ENCODE peak calls at places on chromosomes 3 and 15, in seven cellular contexts. G, W, C, V, U, J and Y are unnamed samples. For H3K4me1, the result is how much of the 10 kb centered on the place peaks cover.

GRCh38 chr15:29926083-29926388 is 103.8 kb upstream of the TJP1 start:
- DNase-seq in U (no peak), C (no peak), J (no peak), G (no peak), W (no peak), V (no peak), Y (no peak)

GRCh38 chr15:39792954-39793353 is 10.3 kb upstream of the FSIP1 start:
- DNase-seq in U (no peak), J (no peak), C (no peak), V (no peak), G (no peak), W (no peak), Y (no peak)

GRCh38 chr15:79872358-79873017 is 24.3 kb downstream of the MTHFS start:
- DNase-seq in C (no peak), G (no peak), U (no peak), W (no peak), V (peak), J (no peak), Y (no peak)

GRCh38 chr3:170522171-170522570 is 63.7 kb downstream of the SLC7A14 start:
- DNase-seq in C (no peak), J (no peak), W (no peak), V (no peak), G (no peak), U (no peak), Y (no peak)

GRCh38 chr3:9837701-9838582 is 5.9 kb downstream of the RPUSD3 start:
- DNase-seq in C (peak), G (no peak), W (no peak), U (no peak), J (no peak), V (no peak), Y (no peak)

GRCh38 chr15:80550910-80551265 is 144.2 kb upstream of the ABHD17C start:
- DNase-seq in J (no peak), W (no peak), G (no peak), V (no peak), C (no peak), U (no peak), Y (no peak)

GRCh38 chr3:78659386-78659987 is 1108.3 kb downstream of the ROBO1 start:
- DNase-seq in G (peak), C (no peak), U (no peak), V (peak), W (no peak), J (no peak), Y (peak)

GRCh38 chr3:5485427-5485826 is 297.9 kb downstream of the EDEM1 start:
- DNase-seq in U (no peak), C (no peak), J (no peak), V (no peak), W (no peak), G (no peak), Y (no peak)

GRCh38 chr3:182910939-182911781 is 69.2 kb downstream of the DCUN1D1 start:
- DNase-seq in G (no peak), J (no peak), W (no peak), V (no peak), U (no peak), C (no peak), Y (no peak)

GRCh38 chr15:46316024-46316423 is 681.2 kb downstream of the SQOR start:
- DNase-seq in J (no peak), C (no peak), V (no peak), W (no peak), U (no peak), G (no peak), Y (no peak)

GRCh38 chr15:74199293-74199645 is 3.3 kb downstream of the STRA6 start:
- DNase-seq in C (no peak), G (no peak), J (no peak), U (no peak), W (no peak), V (no peak), Y (no peak)
- H3K4me1 ChIP-seq in C (under half), G (under half), J (half or more), U (under half), W (under half), V (half or more), Y (under half)

GRCh38 chr3:64684715-64685261 is 3.0 kb downstream of the ADAMTS9 start:
- DNase-seq in J (no peak), C (peak), W (no peak), V (no peak), U (peak), G (peak), Y (peak)
- TF ChIP-seq POLR2A in J (peak), C (peak), W (no peak), V (no peak), U (peak), G (peak), Y (no peak)

GRCh38 chr15:68599560-68600071 is 20.8 kb downstream of the CORO2B start:
- DNase-seq in G (peak), J (no peak), V (no peak), C (no peak), U (no peak), W (peak), Y (peak)
- H3K27ac ChIP-seq in G (no peak), J (no peak), V (no peak), C (no peak), U (peak), W (peak), Y (no peak)

GRCh38 chr3:149471991-149472390 is 2.5 kb upstream of the TM4SF4 start:
- DNase-seq in J (no peak), W (no peak), V (peak), U (no peak), C (no peak), G (no peak), Y (no peak)
- H3K4me1 ChIP-seq in J (under half), W (under half), V (half or more), U (under half), C (half or more), G (under half), Y (under half)

DNA sequence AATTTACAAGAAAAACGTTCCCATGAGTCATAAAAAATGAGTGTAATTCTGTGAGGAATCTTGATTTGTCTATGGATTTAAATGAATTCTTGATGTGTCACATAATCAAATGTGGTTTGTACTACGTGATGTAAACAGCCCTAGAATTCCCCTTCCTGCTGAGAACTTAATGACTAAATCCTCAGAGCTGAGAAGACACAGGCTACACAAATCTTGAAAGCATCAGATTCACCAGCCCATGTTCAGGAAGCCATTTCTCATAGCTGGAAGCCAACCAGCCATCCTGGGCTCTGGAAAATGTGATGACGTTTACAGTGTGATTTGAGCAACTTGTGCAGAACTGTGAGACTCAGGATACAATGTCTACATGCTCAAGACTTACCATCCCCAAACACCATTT is 193.7 kb upstream of the MME start:
- DNase-seq in V (no peak), G (no peak), C (no peak), U (no peak), J (no peak), W (no peak), Y (no peak)
- TF ChIP-seq POLR2A in V (no peak), G (no peak), C (no peak), U (no peak), J (no peak), W (no peak), Y (no peak)

DNA sequence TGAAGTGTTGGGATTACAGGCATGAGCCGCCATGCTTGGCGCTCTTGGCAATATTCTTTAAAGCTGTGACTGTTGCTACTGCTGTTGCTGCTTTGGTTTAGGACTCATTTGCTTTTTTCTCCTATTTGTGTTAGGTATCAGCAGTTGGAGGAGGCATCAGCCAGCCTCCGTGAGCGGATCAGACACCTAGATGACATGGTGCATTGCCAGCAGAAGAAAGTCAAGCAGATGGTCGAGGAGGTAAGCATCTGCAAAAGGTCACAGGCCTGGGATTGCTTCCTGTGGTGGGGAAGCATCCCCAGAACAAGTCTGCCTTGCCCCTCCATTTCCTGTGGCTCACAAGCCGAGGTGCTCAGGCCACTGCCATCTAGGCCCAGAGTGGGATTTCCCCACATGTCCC is 47.6 kb downstream of the MYZAP start:
- DNase-seq in G (no peak), C (no peak), W (no peak), J (no peak), U (no peak), V (no peak), Y (no peak)
- H3K27ac ChIP-seq in G (no peak), C (no peak), W (no peak), J (no peak), U (no peak), V (no peak), Y (no peak)

GRCh38 chr15:72229947-72230196 is 1.1 kb downstream of the PKM start:
- DNase-seq in V (no peak), W (no peak), C (no peak), J (no peak), G (no peak), U (no peak), Y (no peak)

GRCh38 chr15:72230197-72231065 is 559 bp downstream of the PKM start:
- DNase-seq in U (peak), G (peak), W (peak), C (peak), J (peak), V (peak), Y (peak)

GRCh38 chr15:72227720-72228119 is 3.3 kb downstream of the PKM start:
- DNase-seq in C (no peak), W (no peak), V (no peak), J (no peak), G (no peak), U (no peak), Y (no peak)

GRCh38 chr15:72229076-72229946 is 1.7 kb downstream of the PKM start:
- DNase-seq in J (no peak), W (no peak), U (no peak), G (no peak), V (no peak), C (no peak), Y (no peak)

GRCh38 chr15:72227192-72227586 is 3.8 kb downstream of the PKM start:
- DNase-seq in U (no peak), W (no peak), G (peak), C (no peak), J (no peak), V (peak), Y (no peak)
- H3K4me1 ChIP-seq in U (half or more), W (half or more), G (half or more), C (under half), J (half or more), V (half or more), Y (under half)

GRCh38 chr3:50326182-50326541 is 1.9 kb downstream of the TUSC2 start:
- DNase-seq in U (no peak), W (peak), C (no peak), G (no peak), V (no peak), J (no peak), Y (no peak)

GRCh38 chr3:50330330-50330729 is 2.3 kb upstream of the TUSC2 start:
- DNase-seq in V (no peak), C (no peak), G (no peak), U (no peak), W (peak), J (no peak), Y (no peak)

GRCh38 chr3:50327129-50327528 is 894 bp downstream of the TUSC2 start:
- DNase-seq in C (no peak), J (no peak), V (no peak), G (no peak), W (peak), U (no peak), Y (no peak)

GRCh38 chr3:50325497-50326181 is 2.4 kb downstream of the TUSC2 start:
- DNase-seq in U (no peak), W (peak), C (no peak), V (no peak), G (no peak), J (no peak), Y (no peak)

GRCh38 chr3:50327943-50328691 is at the start of gene TUSC2:
- DNase-seq in C (peak), W (peak), G (peak), U (peak), J (peak), V (peak), Y (peak)
- TF ChIP-seq POLR2A in C (peak), W (no peak), G (peak), U (peak), J (peak), V (peak), Y (no peak)

GRCh38 chr3:62644493-62644892 is 230.7 kb downstream of the CADPS start:
- DNase-seq in V (no peak), W (no peak), J (no peak), G (no peak), U (no peak), C (no peak), Y (no peak)
- H3K27ac ChIP-seq in V (no peak), W (no peak), J (no peak), G (no peak), U (no peak), C (no peak), Y (no peak)

GRCh38 chr15:67186226-67186649 is 68.2 kb downstream of the AAGAB start:
- DNase-seq in J (no peak), U (no peak), V (peak), C (no peak), G (peak), W (no peak), Y (peak)
- H3K4me1 ChIP-seq in J (half or more), U (half or more), V (half or more), C (under half), G (under half), W (under half), Y (under half)